ENCODE peak calls at places on chromosomes 4 and X, in eight cellular contexts. D, M, S, Z, U, A, B and Q are unnamed samples.

GRCh38 chr4:6354119-6354518 is 84.5 kb downstream of the WFS1 start:
- DNase-seq in D (no peak), M (no peak), S (no peak), Z (no peak), U (no peak), A (no peak), B (no peak), Q (no peak)

GRCh38 chr4:1200425-1201035 is 28.1 kb upstream of the SPON2 start:
- DNase-seq in D (peak; percentile 64), M (no peak), S (peak; percentile 96), Z (no peak), U (no peak), A (no peak), B (no peak), Q (no peak)

GRCh38 chrX:136691028-136691809 is 43.3 kb downstream of the CD40LG start:
- DNase-seq in D (no peak), M (peak; percentile 39), S (peak; percentile 8), Z (no peak), U (no peak), A (no peak), B (no peak), Q (no peak)

GRCh38 chr4:95640337-95640736 is 91.6 kb upstream of the UNC5C start:
- DNase-seq in D (no peak), M (no peak), S (no peak), Z (no peak), U (no peak), A (no peak), B (no peak), Q (no peak)

GRCh38 chrX:15696516-15696915 is 31.9 kb upstream of the CLTRN start:
- DNase-seq in D (no peak), M (no peak), S (no peak), Z (no peak), U (no peak), A (no peak), B (no peak), Q (no peak)

GRCh38 chr4:185859106-185859505 is 47.1 kb upstream of the SORBS2 start:
- DNase-seq in D (no peak), M (no peak), S (no peak), Z (no peak), U (no peak), A (no peak), B (no peak), Q (no peak)

GRCh38 chrX:136034622-136035021 is 49.4 kb downstream of the SLC9A6 start:
- DNase-seq in D (no peak), M (no peak), S (no peak), Z (no peak), U (no peak), A (no peak), B (no peak), Q (no peak)

GRCh38 chr4:25439913-25440477 is 62.9 kb downstream of the ANAPC4 start:
- DNase-seq in D (no peak), M (no peak), S (peak; percentile 81), Z (peak; percentile 17), U (peak; percentile 12), A (no peak), B (peak; percentile 62), Q (peak; percentile 28)

GRCh38 chr4:87961993-87962791 is 13.3 kb upstream of the SPP1 start:
- DNase-seq in D (no peak), M (no peak), S (peak; percentile 54), Z (no peak), U (no peak), A (no peak), B (no peak), Q (no peak)